ENCODE peak calls at places on chromosomes 6 and 20, in ten cellular contexts. A, S, Y, T, E, O, X, R, G and B are unnamed samples.

GRCh38 chr20:10674684-10675455 is 1.1 kb upstream of the JAG1 start:
- DNase-seq in S (peak; percentile 94), A (no peak), O (no peak), Y (peak; percentile 71), X (no peak), G (no peak), R (no peak), T (peak; percentile 77), E (no peak), B (no peak)

GRCh38 chr20:58891686-58892125 is 39.2 kb downstream of the GNAS start:
- DNase-seq in A (peak; percentile 24), E (peak; percentile 21), Y (peak; percentile 10), X (no peak), S (peak; percentile 76), R (no peak), O (no peak), G (peak; percentile 71), T (peak; percentile 48), B (peak; percentile 27)

GRCh38 chr6:81844686-81845085 is 92.2 kb upstream of the TENT5A start:
- DNase-seq in Y (no peak), R (no peak), T (peak; percentile 36), X (no peak), G (no peak), A (no peak), O (no peak), E (no peak), S (no peak), B (no peak)

GRCh38 chr6:165837948-165838745 is 175.1 kb upstream of the PDE10A start:
- DNase-seq in X (no peak), Y (no peak), A (no peak), O (no peak), T (no peak), S (no peak), E (no peak), R (no peak), G (no peak), B (no peak)

GRCh38 chr20:8132632-8133587 is 844 bp downstream of the PLCB1 start:
- DNase-seq in O (no peak), G (no peak), R (peak; percentile 16), E (peak; percentile 8), X (no peak), Y (no peak), T (peak; percentile 39), A (no peak), S (peak; percentile 77), B (peak; percentile 25)

GRCh38 chr6:83978324-83978734 is 55.2 kb upstream of the MRAP2 start:
- DNase-seq in X (no peak), O (no peak), S (no peak), Y (no peak), E (no peak), G (no peak), A (no peak), R (no peak), T (no peak), B (no peak)

GRCh38 chr6:170186006-170186908 is 104.6 kb downstream of the DLL1 start:
- DNase-seq in O (no peak), E (no peak), X (no peak), A (no peak), G (no peak), R (no peak), Y (no peak), S (no peak), T (no peak), B (no peak)

GRCh38 chr6:163955131-163955530 is 540.6 kb downstream of the QKI start:
- DNase-seq in T (peak; percentile 3), X (no peak), S (no peak), G (no peak), O (no peak), A (no peak), Y (no peak), E (no peak), R (no peak), B (no peak)

GRCh38 chr6:24455061-24455460 is 34.3 kb downstream of the GPLD1 start:
- DNase-seq in X (no peak), E (no peak), Y (no peak), S (no peak), A (no peak), R (no peak), O (no peak), T (no peak), G (no peak), B (no peak)

GRCh38 chr20:38220587-38220986 is 39.9 kb downstream of the KIAA1755 start:
- DNase-seq in R (no peak), A (no peak), Y (no peak), S (peak; percentile 45), X (no peak), O (no peak), E (no peak), T (no peak), G (no peak), B (no peak)

GRCh38 chr6:134379086-134379485 is 61.2 kb upstream of the SGK1 start:
- DNase-seq in S (no peak), A (peak; percentile 5), T (no peak), X (no peak), R (no peak), E (peak; percentile 23), O (no peak), G (no peak), Y (peak; percentile 94), B (no peak)

GRCh38 chr6:12890171-12890790 is 173.7 kb downstream of the PHACTR1 start:
- DNase-seq in A (no peak), E (peak; percentile 1), O (no peak), X (no peak), Y (no peak), T (no peak), G (no peak), S (no peak), R (no peak), B (no peak)

GRCh38 chr20:59756241-59756640 is 151.9 kb downstream of the PHACTR3 start:
- DNase-seq in X (no peak), Y (no peak), S (no peak), G (no peak), T (no peak), E (no peak), R (no peak), A (no peak), O (no peak), B (no peak)

GRCh38 chr6:120648713-120649112 is 685.6 kb downstream of the TBC1D32 start:
- DNase-seq in O (no peak), E (no peak), R (no peak), T (no peak), X (no peak), Y (no peak), A (no peak), G (no peak), S (no peak), B (no peak)

GRCh38 chr20:42936482-42936881 is 253.2 kb downstream of the PTPRT start:
- DNase-seq in R (no peak), T (no peak), G (no peak), E (no peak), Y (no peak), S (no peak), O (no peak), A (no peak), X (no peak), B (no peak)